ENCODE peak calls at places on chromosomes 12 and 14, in four cellular contexts. K, C, Z and G are unnamed samples.

GRCh38 chr12:26630546-26631027 is 202.4 kb downstream of the ITPR2 start:
- DNase-seq in K (no peak), C (no peak), Z (no peak), G (no peak)

GRCh38 chr12:6340745-6341438 is 984 bp downstream of the TNFRSF1A start:
- DNase-seq in K (no peak), C (no peak), Z (no peak), G (no peak)

GRCh38 chr12:63845726-63846125 is 1.2 kb downstream of the SRGAP1 start:
- DNase-seq in K (no peak), C (no peak), Z (no peak), G (no peak)

GRCh38 chr14:30691751-30692398 is 69.8 kb downstream of the SCFD1 start:
- DNase-seq in K (peak), C (no peak), Z (no peak), G (no peak)

GRCh38 chr12:41521872-41522379 is 333.8 kb downstream of the PDZRN4 start:
- DNase-seq in K (no peak), C (no peak), Z (no peak), G (peak)

GRCh38 chr12:31524791-31525495 is 66.0 kb downstream of the DENND5B start:
- DNase-seq in K (no peak), C (peak), Z (no peak), G (no peak)

GRCh38 chr14:60064491-60065072 is 27.1 kb upstream of the PCNX4 start:
- DNase-seq in K (peak), C (peak), Z (peak), G (no peak)

GRCh38 chr12:130501821-130502220 is 164.1 kb downstream of the PIWIL1 start:
- DNase-seq in K (no peak), C (no peak), Z (no peak), G (no peak)

GRCh38 chr12:1591029-1591428 is 3.4 kb downstream of the FBXL14 start:
- DNase-seq in K (no peak), C (no peak), Z (peak), G (no peak)

GRCh38 chr12:31317471-31318397 is 8.2 kb downstream of the SINHCAF start:
- DNase-seq in K (no peak), C (no peak), Z (no peak), G (no peak)

GRCh38 chr12:109291531-109292341 is 17.3 kb downstream of the FOXN4 start:
- DNase-seq in K (peak), C (no peak), Z (no peak), G (no peak)

GRCh38 chr14:72844528-72844927 is 49.4 kb downstream of the DPF3 start:
- DNase-seq in K (no peak), C (no peak), Z (no peak), G (no peak)

GRCh38 chr12:45407967-45408743 is 192.3 kb downstream of the ANO6 start:
- DNase-seq in K (no peak), C (no peak), Z (no peak), G (no peak)

GRCh38 chr12:120869376-120869775 is 34.8 kb downstream of the SPPL3 start:
- DNase-seq in K (no peak), C (no peak), Z (no peak), G (no peak)

GRCh38 chr12:87304406-87304805 is 724.8 kb downstream of the C12orf50 start:
- DNase-seq in K (peak), C (no peak), Z (no peak), G (no peak)

GRCh38 chr14:43031598-43031997 is 1424.9 kb downstream of the LRFN5 start:
- DNase-seq in K (no peak), C (no peak), Z (no peak), G (no peak)

GRCh38 chr12:84738481-84738972 is 174.1 kb downstream of the SLC6A15 start:
- DNase-seq in K (peak), C (no peak), Z (no peak), G (no peak)

GRCh38 chr14:100726812-100727564 is at the start of gene DLK1:
- DNase-seq in K (peak), C (no peak), Z (no peak), G (no peak)
- TF ChIP-seq EZH2 in K (peak), C (no peak), Z (no peak), G (peak)

GRCh38 chr12:76878899-76879709 is at the start of gene CSRP2:
- DNase-seq in K (peak), C (peak), Z (peak), G (no peak)
- TF ChIP-seq POLR2AphosphoS5 in K (peak), C (peak), Z (no peak), G (peak)

DNA sequence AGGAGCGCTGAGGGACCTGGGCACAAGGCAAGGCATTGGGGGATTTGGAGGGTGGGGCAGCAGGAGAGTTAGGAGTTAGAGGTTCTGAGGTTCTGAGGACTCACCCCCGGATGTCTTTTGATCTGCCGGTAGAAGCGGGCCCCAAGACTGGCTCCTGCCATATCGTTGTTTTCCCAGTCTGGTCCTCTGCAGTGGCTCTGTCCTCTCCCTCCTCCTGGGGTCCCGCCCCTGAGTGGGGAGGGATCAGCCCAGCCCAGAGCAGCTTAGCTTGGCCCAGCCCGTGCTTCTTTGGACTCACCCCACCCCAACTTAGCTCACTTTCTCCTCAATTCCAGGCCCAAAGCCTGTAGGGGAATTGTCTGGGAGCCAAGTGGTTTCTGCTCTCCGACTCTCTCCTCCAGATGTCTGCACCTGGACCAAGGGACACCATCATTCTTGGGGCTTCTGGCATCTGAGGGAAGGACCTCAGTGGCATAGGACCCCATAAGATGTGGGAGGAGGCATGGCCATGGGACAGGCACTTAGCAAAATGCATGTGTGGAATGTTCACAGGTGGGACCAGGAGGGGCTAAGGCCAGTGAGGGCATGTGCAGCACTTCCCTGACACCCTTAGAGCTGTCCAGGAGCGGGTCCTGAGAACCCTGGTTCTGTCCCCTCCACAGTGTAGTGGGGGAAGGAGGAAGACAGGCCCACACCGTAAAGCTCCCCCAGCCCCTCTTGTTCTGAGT is 7.6 kb downstream of the SHMT2 start:
- DNase-seq in K (no peak), C (no peak), Z (no peak), G (no peak)
- TF ChIP-seq EZH2 in K (peak), C (no peak), Z (no peak), G (no peak)

GRCh38 chr14:104802120-104802912 is 1.4 kb downstream of the ZBTB42 start:
- DNase-seq in K (no peak), C (no peak), Z (no peak), G (no peak)

GRCh38 chr14:104799657-104800599 is 973 bp upstream of the ZBTB42 start:
- DNase-seq in K (peak), C (no peak), Z (peak), G (no peak)

GRCh38 chr14:104799239-104799599 is 1.7 kb upstream of the ZBTB42 start:
- DNase-seq in K (no peak), C (no peak), Z (peak), G (no peak)

GRCh38 chr14:104801284-104802119 is 601 bp downstream of the ZBTB42 start:
- DNase-seq in K (no peak), C (no peak), Z (peak), G (no peak)

DNA sequence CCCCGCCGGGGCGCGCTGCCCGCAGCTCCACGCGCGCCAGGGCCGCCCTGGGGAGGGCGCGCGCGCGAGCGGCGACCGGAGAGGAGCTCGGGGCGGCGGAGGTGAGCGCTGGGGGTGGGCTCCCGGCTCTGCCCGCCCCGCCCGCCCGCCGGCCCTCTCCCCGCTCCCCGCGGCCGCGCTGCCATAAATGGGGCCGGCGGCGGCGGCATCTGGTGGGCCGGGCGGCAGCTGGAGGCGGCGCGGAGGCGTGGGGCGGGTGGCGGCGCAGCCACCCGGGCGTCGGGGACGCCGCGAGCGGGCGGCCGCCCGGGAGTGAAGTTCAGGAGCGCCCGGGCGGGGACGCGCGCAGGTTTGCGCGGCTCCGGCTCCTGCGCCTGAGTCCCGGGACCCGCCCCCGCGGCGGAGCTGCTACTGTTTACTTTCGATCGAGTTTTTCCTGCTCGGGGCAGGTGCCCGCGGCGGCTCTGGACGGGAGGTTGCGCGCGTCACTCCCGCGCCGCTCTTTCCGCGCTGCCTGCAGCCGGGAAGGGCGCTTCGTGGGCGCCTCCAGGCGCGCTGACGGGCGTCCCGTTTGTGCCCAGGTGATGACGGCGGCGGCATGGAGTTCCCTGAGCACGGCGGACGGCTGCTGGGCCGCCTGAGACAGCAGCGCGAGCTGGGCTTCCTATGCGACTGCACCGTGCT is at the start of gene ZBTB42:
- DNase-seq in K (peak), C (no peak), Z (peak), G (no peak)
- TF ChIP-seq POLR2AphosphoS5 in K (no peak), C (peak), Z (no peak), G (no peak)

DNA sequence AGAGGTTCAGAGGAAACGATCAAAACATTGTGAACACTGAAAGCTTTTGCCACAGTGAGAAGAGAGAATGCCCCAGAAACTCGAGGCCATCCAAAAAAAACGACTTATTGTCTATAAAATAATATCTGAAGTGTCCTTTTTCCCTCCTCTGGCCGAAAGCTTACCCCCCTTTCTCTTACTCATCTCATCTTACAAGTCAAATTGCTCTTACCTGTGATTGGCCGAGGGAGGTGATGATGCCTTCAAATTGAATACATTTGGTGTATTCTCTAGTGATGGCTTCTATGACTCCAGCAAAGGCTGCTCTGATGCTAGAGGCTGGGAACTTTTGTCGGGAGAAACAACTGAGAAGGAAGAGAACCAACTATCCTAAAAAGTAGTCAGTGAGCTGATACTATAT is 90.7 kb downstream of the PTCSC3 start:
- DNase-seq in K (no peak), C (no peak), Z (no peak), G (no peak)
- TF ChIP-seq EZH2 in K (no peak), C (no peak), Z (no peak), G (no peak)